ENCODE peak calls at places on chromosomes 2 and 18, in seven cellular contexts. One of them, this sample, is unnamed.

GRCh38 chr18:39913790-39914366 is 2041.2 kb upstream of the PIK3C3 start:
- DNase-seq in SW 1271: no peak
- DNase-seq in amniotic stem cell: no peak
- DNase-seq in Right ventricle myocardium superior: no peak
- DNase-seq in A549: no peak
- DNase-seq in A172: no peak
- DNase-seq in GM20000: no peak
- DNase-seq in this sample: no peak

GRCh38 chr18:12336251-12336650 is 28.2 kb downstream of the TUBB6 start:
- DNase-seq in A172: no peak
- DNase-seq in amniotic stem cell: no peak
- DNase-seq in SW 1271: no peak
- DNase-seq in A549: no peak
- DNase-seq in Right ventricle myocardium superior: no peak
- DNase-seq in GM20000: no peak
- DNase-seq in this sample: no peak

GRCh38 chr2:18585526-18585925 is 3.8 kb downstream of the NT5C1B start:
- DNase-seq in SW 1271: no peak
- DNase-seq in A172: no peak
- DNase-seq in A549: no peak
- DNase-seq in Right ventricle myocardium superior: no peak
- DNase-seq in amniotic stem cell: no peak
- DNase-seq in GM20000: no peak
- DNase-seq in this sample: no peak

GRCh38 chr2:89842180-89842908 is 1150.9 kb downstream of the RPIA start:
- DNase-seq in Right ventricle myocardium superior: peak
- DNase-seq in A549: no peak
- DNase-seq in A172: no peak
- DNase-seq in GM20000: peak
- DNase-seq in SW 1271: no peak
- DNase-seq in amniotic stem cell: no peak
- DNase-seq in this sample: no peak

GRCh38 chr18:5894613-5895299 is 566 bp downstream of the TMEM200C start:
- DNase-seq in GM20000: peak
- DNase-seq in amniotic stem cell: no peak
- DNase-seq in A172: no peak
- DNase-seq in Right ventricle myocardium superior: no peak
- DNase-seq in A549: no peak
- DNase-seq in SW 1271: no peak
- DNase-seq in this sample: no peak

GRCh38 chr2:95043300-95043786 is 17.8 kb downstream of the MAL start:
- DNase-seq in A172: peak
- DNase-seq in A549: no peak
- DNase-seq in amniotic stem cell: no peak
- DNase-seq in GM20000: no peak
- DNase-seq in Right ventricle myocardium superior: peak
- DNase-seq in SW 1271: no peak
- DNase-seq in this sample: no peak

GRCh38 chr2:134002391-134002790 is 251.5 kb upstream of the MGAT5 start:
- DNase-seq in Right ventricle myocardium superior: no peak
- DNase-seq in amniotic stem cell: no peak
- DNase-seq in A549: no peak
- DNase-seq in SW 1271: no peak
- DNase-seq in A172: no peak
- DNase-seq in GM20000: no peak
- DNase-seq in this sample: no peak

GRCh38 chr2:198309673-198310280 is 505.4 kb downstream of the PLCL1 start:
- DNase-seq in A172: peak
- DNase-seq in GM20000: peak
- DNase-seq in Right ventricle myocardium superior: no peak
- DNase-seq in A549: peak
- DNase-seq in amniotic stem cell: no peak
- DNase-seq in SW 1271: peak
- DNase-seq in this sample: no peak

This sample was measured in GM12864.